ENCODE peak calls at places on chromosomes 6 and 20, in ten cellular contexts. R is right lobe of liver; B is NAMALWA; P is brain microvascular endothelial cell; W is endodermal cell; M is CD8-positive, alpha-beta T cell; C is CD4-positive, alpha-beta memory T cell; E is PC-9; Z is EL; L is NCI-H748 treated with DMSO at 0.1 percent for 48 hours. G is an unnamed sample.

GRCh38 chr6:71977860-71978259 is 91.5 kb downstream of the RIMS1 start:
- DNase-seq in R (no peak), B (peak; percentile 79), P (no peak), W (no peak), M (no peak), C (no peak), E (no peak), Z (peak; percentile 1), L (no peak), G (no peak)

GRCh38 chr6:170030284-170031095 is 260.4 kb downstream of the DLL1 start:
- DNase-seq in R (no peak), B (no peak), P (no peak), W (peak; percentile 35), M (no peak), C (no peak), E (no peak), Z (no peak), L (no peak), G (no peak)

GRCh38 chr6:90048191-90048969 is 154.1 kb downstream of the GJA10 start:
- DNase-seq in R (no peak), B (no peak), P (no peak), W (no peak), M (no peak), C (no peak), E (no peak), Z (no peak), L (no peak), G (no peak)

GRCh38 chr20:21099653-21100589 is 6.2 kb downstream of the LINC00237 start:
- DNase-seq in R (peak; percentile 61), B (peak; percentile 53), P (no peak), W (peak; percentile 76), M (peak; percentile 38), C (peak; percentile 44), E (no peak), Z (no peak), L (peak; percentile 96), G (peak; percentile 19)

GRCh38 chr6:129162605-129163004 is 279.7 kb downstream of the LAMA2 start:
- DNase-seq in R (no peak), B (no peak), P (no peak), W (no peak), M (no peak), C (no peak), E (no peak), Z (no peak), L (no peak), G (no peak)

GRCh38 chr20:58246346-58246745 is 17.9 kb upstream of the ANKRD60 start:
- DNase-seq in R (no peak), B (no peak), P (peak; percentile 29), W (peak; percentile 76), M (no peak), C (no peak), E (no peak), Z (peak; percentile 23), L (no peak), G (no peak)

GRCh38 chr6:81894286-81894685 is 141.8 kb upstream of the TENT5A start:
- DNase-seq in R (no peak), B (no peak), P (peak; percentile 36), W (no peak), M (no peak), C (no peak), E (no peak), Z (peak; percentile 44), L (no peak), G (peak; percentile 42)

GRCh38 chr6:10429638-10430427 is 15.0 kb upstream of the TFAP2A start:
- DNase-seq in R (no peak), B (peak; percentile 66), P (peak; percentile 42), W (peak; percentile 55), M (no peak), C (no peak), E (peak; percentile 40), Z (peak; percentile 79), L (peak; percentile 89), G (peak; percentile 56)

GRCh38 chr6:169263836-169264608 is 10.4 kb upstream of the THBS2 start:
- DNase-seq in R (no peak), B (no peak), P (peak; percentile 48), W (no peak), M (no peak), C (no peak), E (peak; percentile 7), Z (peak; percentile 73), L (no peak), G (peak; percentile 50)

GRCh38 chr6:45206793-45207492 is 121.2 kb upstream of the RUNX2 start:
- DNase-seq in R (no peak), B (no peak), P (no peak), W (no peak), M (no peak), C (no peak), E (no peak), Z (no peak), L (no peak), G (no peak)

GRCh38 chr6:33752139-33753015 is 5.7 kb upstream of the IP6K3 start:
- DNase-seq in R (no peak), B (no peak), P (no peak), W (no peak), M (no peak), C (no peak), E (peak; percentile 37), Z (no peak), L (peak; percentile 60), G (peak; percentile 47)

GRCh38 chr6:42929928-42930360 is 664 bp downstream of the CNPY3 start:
- DNase-seq in R (no peak), B (peak; percentile 96), P (peak; percentile 57), W (no peak), M (peak; percentile 72), C (no peak), E (peak; percentile 36), Z (peak; percentile 84), L (peak; percentile 75), G (peak; percentile 78)

GRCh38 chr20:34222208-34222607 is 19.0 kb upstream of the ASIP start:
- DNase-seq in R (no peak), B (no peak), P (peak; percentile 93), W (no peak), M (no peak), C (no peak), E (no peak), Z (peak; percentile 96), L (no peak), G (peak; percentile 31)

GRCh38 chr6:133631421-133631820 is 257.5 kb upstream of the TCF21 start:
- DNase-seq in R (no peak), B (no peak), P (peak; percentile 57), W (no peak), M (no peak), C (no peak), E (peak; percentile 24), Z (peak; percentile 81), L (no peak), G (no peak)

GRCh38 chr20:24389686-24390085 is 79.7 kb upstream of the SYNDIG1 start:
- DNase-seq in R (no peak), B (no peak), P (no peak), W (no peak), M (peak; percentile 70), C (peak; percentile 3), E (no peak), Z (no peak), L (no peak), G (no peak)

GRCh38 chr6:52130440-52130839 is 43.0 kb upstream of the PKHD1 start:
- DNase-seq in R (no peak), B (no peak), P (no peak), W (no peak), M (no peak), C (no peak), E (no peak), Z (no peak), L (no peak), G (no peak)

GRCh38 chr6:132464538-132465256 is 48.2 kb downstream of the STX7 start:
- DNase-seq in R (no peak), B (no peak), P (peak; percentile 40), W (peak; percentile 43), M (no peak), C (no peak), E (peak; percentile 31), Z (peak; percentile 66), L (no peak), G (peak; percentile 12)

GRCh38 chr6:152794696-152795095 is 44.1 kb downstream of the VIP start:
- DNase-seq in R (no peak), B (no peak), P (no peak), W (no peak), M (no peak), C (no peak), E (no peak), Z (no peak), L (no peak), G (no peak)

GRCh38 chr6:117552618-117553017 is 49.7 kb downstream of the GOPC start:
- DNase-seq in R (no peak), B (no peak), P (no peak), W (no peak), M (no peak), C (no peak), E (no peak), Z (peak; percentile 22), L (no peak), G (no peak)

GRCh38 chr6:106547053-106547414 is 82.3 kb downstream of the RTN4IP1 start:
- DNase-seq in R (no peak), B (peak; percentile 37), P (no peak), W (no peak), M (no peak), C (no peak), E (peak; percentile 46), Z (no peak), L (peak; percentile 33), G (no peak)

GRCh38 chr6:108806669-108807068 is 41.6 kb upstream of the ARMC2 start:
- DNase-seq in R (no peak), B (no peak), P (no peak), W (no peak), M (no peak), C (no peak), E (no peak), Z (no peak), L (no peak), G (no peak)

GRCh38 chr6:3455121-3455489 is 1.7 kb downstream of the SLC22A23 start:
- DNase-seq in R (no peak), B (no peak), P (no peak), W (peak; percentile 60), M (peak; percentile 75), C (peak; percentile 65), E (no peak), Z (no peak), L (peak; percentile 67), G (peak; percentile 51)

GRCh38 chr6:20255428-20255827 is 43.2 kb upstream of the MBOAT1 start:
- DNase-seq in R (no peak), B (no peak), P (no peak), W (no peak), M (no peak), C (no peak), E (no peak), Z (no peak), L (no peak), G (no peak)

GRCh38 chr6:29763491-29764289 is 40.5 kb downstream of the HLA-F start:
- DNase-seq in R (no peak), B (no peak), P (peak; percentile 62), W (peak; percentile 36), M (no peak), C (no peak), E (peak; percentile 13), Z (peak; percentile 78), L (no peak), G (no peak)

GRCh38 chr6:9064156-9064555 is 628.8 kb upstream of the SLC35B3 start:
- DNase-seq in R (no peak), B (no peak), P (no peak), W (no peak), M (no peak), C (no peak), E (no peak), Z (no peak), L (peak; percentile 85), G (no peak)

GRCh38 chr6:105177521-105177920 is 2.3 kb downstream of the POPDC3 start:
- DNase-seq in R (no peak), B (no peak), P (no peak), W (no peak), M (no peak), C (no peak), E (no peak), Z (no peak), L (no peak), G (no peak)

GRCh38 chr6:108580645-108581044 is 19.9 kb downstream of the FOXO3 start:
- DNase-seq in R (no peak), B (no peak), P (no peak), W (no peak), M (no peak), C (no peak), E (no peak), Z (peak; percentile 6), L (no peak), G (no peak)

G was measured in hepatocyte.